ENCODE peak calls at places on chromosomes 13 and 19, in six cellular contexts. O is T follicular helper cell, A is pancreas, C is EH, J is choroid plexus epithelial cell, L is AG09309. P is an unnamed sample.

GRCh38 chr13:106919638-106920037 is 351.7 kb upstream of the ARGLU1 start:
- DNase-seq in O (no peak), A (peak; percentile 12), C (no peak), J (peak; percentile 57), L (no peak), P (no peak)

GRCh38 chr13:29523199-29523931 is 72.1 kb downstream of the SLC7A1 start:
- DNase-seq in O (no peak), A (no peak), C (peak; percentile 26), J (peak; percentile 86), L (no peak), P (peak; percentile 15)

GRCh38 chr19:18086590-18087138 is at the start of gene IL12RB1:
- DNase-seq in O (peak; percentile 33), A (no peak), C (peak; percentile 34), J (peak; percentile 28), L (no peak), P (no peak)

GRCh38 chr19:3010871-3011270 is 18.2 kb downstream of the TLE2 start:
- DNase-seq in O (no peak), A (no peak), C (no peak), J (no peak), L (no peak), P (no peak)

GRCh38 chr19:56725829-56726424 is 54.4 kb upstream of the ZNF835 start:
- DNase-seq in O (no peak), A (no peak), C (no peak), J (peak; percentile 18), L (no peak), P (peak; percentile 5)

GRCh38 chr19:48752511-48753365 is at the start of gene FUT1:
- DNase-seq in O (no peak), A (peak; percentile 95), C (peak; percentile 67), J (no peak), L (no peak), P (peak; percentile 93)

GRCh38 chr13:98564204-98564603 is 12.7 kb downstream of the STK24 start:
- DNase-seq in O (no peak), A (no peak), C (no peak), J (no peak), L (no peak), P (no peak)

GRCh38 chr19:52660981-52661380 is 22.8 kb upstream of the ZNF83 start:
- DNase-seq in O (no peak), A (no peak), C (peak; percentile 59), J (peak; percentile 46), L (no peak), P (no peak)

GRCh38 chr13:39035204-39035603 is 2.7 kb downstream of the PROSER1 start:
- DNase-seq in O (no peak), A (no peak), C (no peak), J (peak; percentile 24), L (no peak), P (no peak)

GRCh38 chr19:50434525-50434924 is 1.8 kb downstream of the MYBPC2 start:
- DNase-seq in O (no peak), A (no peak), C (no peak), J (peak; percentile 27), L (no peak), P (no peak)

GRCh38 chr19:50478901-50479715 is 2.5 kb upstream of the GARIN5A start:
- DNase-seq in O (no peak), A (no peak), C (peak; percentile 51), J (peak; percentile 63), L (no peak), P (no peak)

GRCh38 chr13:44765076-44765475 is 188.9 kb upstream of the TSC22D1 start:
- DNase-seq in O (no peak), A (peak; percentile 20), C (no peak), J (no peak), L (no peak), P (no peak)

GRCh38 chr13:66405908-66406802 is 824.0 kb downstream of the PCDH9 start:
- DNase-seq in O (no peak), A (no peak), C (peak; percentile 79), J (peak; percentile 97), L (peak; percentile 35), P (no peak)

GRCh38 chr13:91632071-91632470 is 233.7 kb downstream of the GPC5 start:
- DNase-seq in O (no peak), A (no peak), C (no peak), J (no peak), L (no peak), P (no peak)

GRCh38 chr19:48575931-48576622 is 24.1 kb downstream of the SULT2B1 start:
- DNase-seq in O (no peak), A (no peak), C (no peak), J (no peak), L (no peak), P (no peak)